ENCODE peak calls at places on chromosomes 16 and 17, in eight cellular contexts. E is tibial artery, W is left lung, Z is fibroblast of lung, X is WTC11, I is AG10803, R is upper lobe of right lung, L is mesothelial cell of epicardium. H is an unnamed sample.

GRCh38 chr17:77645441-77646430 is 312.8 kb upstream of the TNRC6C start:
- DNase-seq in E (no peak), W (no peak), Z (peak; percentile 15), X (no peak), I (peak; percentile 44), R (peak; percentile 13), L (no peak), H (peak; percentile 28)

GRCh38 chr16:911604-912321 is 59.0 kb downstream of the LMF1 start:
- DNase-seq in E (no peak), W (peak; percentile 66), Z (no peak), X (no peak), I (no peak), R (no peak), L (no peak), H (no peak)

GRCh38 chr16:48003226-48003907 is 152.4 kb downstream of the ABCC12 start:
- DNase-seq in E (no peak), W (no peak), Z (no peak), X (no peak), I (peak; percentile 52), R (no peak), L (no peak), H (no peak)

GRCh38 chr17:48832491-48832890 is 1.7 kb downstream of the CALCOCO2 start:
- DNase-seq in E (no peak), W (no peak), Z (no peak), X (no peak), I (no peak), R (no peak), L (no peak), H (no peak)

GRCh38 chr16:1708768-1709180 is 2.8 kb downstream of the MAPK8IP3 start:
- DNase-seq in E (no peak), W (no peak), Z (peak; percentile 48), X (no peak), I (no peak), R (no peak), L (no peak), H (no peak)

GRCh38 chr17:14593956-14594355 is 293.1 kb downstream of the HS3ST3B1 start:
- DNase-seq in E (no peak), W (no peak), Z (no peak), X (no peak), I (no peak), R (no peak), L (no peak), H (no peak)

GRCh38 chr17:8122923-8123694 is 797 bp downstream of the HES7 start:
- DNase-seq in E (no peak), W (peak; percentile 80), Z (peak; percentile 39), X (peak; percentile 35), I (peak; percentile 31), R (no peak), L (no peak), H (no peak)

GRCh38 chr17:27494192-27495091 is 38.2 kb downstream of the KSR1 start:
- DNase-seq in E (peak; percentile 96), W (peak; percentile 83), Z (peak; percentile 74), X (no peak), I (peak; percentile 83), R (peak; percentile 82), L (no peak), H (no peak)

GRCh38 chr17:32926183-32926582 is 1.8 kb upstream of the TMEM98 start:
- DNase-seq in E (no peak), W (no peak), Z (no peak), X (no peak), I (no peak), R (no peak), L (no peak), H (no peak)

GRCh38 chr16:85420501-85421337 is 192.4 kb upstream of the GSE1 start:
- DNase-seq in E (no peak), W (peak; percentile 96), Z (peak; percentile 38), X (peak; percentile 73), I (peak; percentile 25), R (peak; percentile 88), L (peak; percentile 72), H (peak; percentile 85)

GRCh38 chr16:89193576-89194293 is 6.6 kb downstream of the SLC22A31 start:
- DNase-seq in E (no peak), W (peak; percentile 80), Z (no peak), X (no peak), I (no peak), R (peak; percentile 76), L (peak; percentile 39), H (no peak)

GRCh38 chr17:20127660-20128413 is 118.7 kb downstream of the SPECC1 start:
- DNase-seq in E (no peak), W (no peak), Z (peak; percentile 93), X (no peak), I (peak; percentile 38), R (no peak), L (no peak), H (no peak)

GRCh38 chr17:38637951-38638350 is 32.2 kb upstream of the SRCIN1 start:
- DNase-seq in E (no peak), W (no peak), Z (no peak), X (no peak), I (no peak), R (no peak), L (no peak), H (no peak)

GRCh38 chr17:58368860-58369213 is 16.8 kb upstream of the SUPT4H1 start:
- DNase-seq in E (no peak), W (no peak), Z (no peak), X (no peak), I (no peak), R (no peak), L (no peak), H (no peak)

GRCh38 chr16:78072275-78072674 is 27.2 kb upstream of the WWOX start:
- DNase-seq in E (no peak), W (no peak), Z (no peak), X (peak; percentile 21), I (no peak), R (no peak), L (no peak), H (no peak)

GRCh38 chr17:50903604-50904521 is 37.7 kb upstream of the TOB1 start:
- DNase-seq in E (no peak), W (no peak), Z (peak; percentile 86), X (no peak), I (peak; percentile 31), R (no peak), L (no peak), H (no peak)

GRCh38 chr17:6641374-6641818 is 536 bp downstream of the TXNDC17 start:
- DNase-seq in E (no peak), W (no peak), Z (no peak), X (no peak), I (no peak), R (no peak), L (no peak), H (no peak)

GRCh38 chr17:74442670-74443515 is 11.0 kb downstream of the GPRC5C start:
- DNase-seq in E (peak; percentile 95), W (peak; percentile 92), Z (peak; percentile 41), X (peak; percentile 66), I (peak; percentile 12), R (peak; percentile 91), L (no peak), H (no peak)

GRCh38 chr17:20613248-20613647 is 33.7 kb downstream of the CDRT15L2 start:
- DNase-seq in E (no peak), W (no peak), Z (no peak), X (no peak), I (no peak), R (peak; percentile 51), L (no peak), H (no peak)

GRCh38 chr17:39213852-39214251 is 11.9 kb downstream of the STAC2 start:
- DNase-seq in E (no peak), W (no peak), Z (no peak), X (no peak), I (no peak), R (peak; percentile 84), L (no peak), H (no peak)

GRCh38 chr16:18983565-18984424 is at the start of gene TMC7:
- DNase-seq in E (peak; percentile 78), W (peak; percentile 94), Z (peak; percentile 80), X (peak; percentile 95), I (peak; percentile 77), R (peak; percentile 94), L (peak; percentile 94), H (peak; percentile 98)

GRCh38 chr16:56115817-56116576 is 75.3 kb upstream of the GNAO1 start:
- DNase-seq in E (no peak), W (no peak), Z (no peak), X (no peak), I (peak; percentile 6), R (no peak), L (no peak), H (no peak)

GRCh38 chr16:29675811-29676643 is 3.0 kb upstream of the QPRT start:
- DNase-seq in E (no peak), W (no peak), Z (peak; percentile 31), X (no peak), I (peak; percentile 13), R (no peak), L (no peak), H (peak; percentile 23)
- TF ChIP-seq CTCF in E (no peak), W (no peak), Z (no peak), X (no peak), I (no peak), R (no peak), L (no peak), H (no peak)

GRCh38 chr17:81323411-81323868 is 28.3 kb upstream of the SLC38A10 start:
- DNase-seq in E (no peak), W (no peak), Z (no peak), X (no peak), I (peak; percentile 74), R (no peak), L (no peak), H (no peak)

GRCh38 chr17:81324177-81324905 is 29.2 kb upstream of the SLC38A10 start:
- DNase-seq in E (no peak), W (no peak), Z (no peak), X (no peak), I (no peak), R (no peak), L (no peak), H (no peak)

GRCh38 chr17:81323083-81323369 is 27.9 kb upstream of the SLC38A10 start:
- DNase-seq in E (no peak), W (no peak), Z (no peak), X (no peak), I (no peak), R (no peak), L (no peak), H (no peak)

GRCh38 chr17:81325057-81325973 is 30.2 kb upstream of the SLC38A10 start:
- DNase-seq in E (no peak), W (no peak), Z (no peak), X (no peak), I (no peak), R (no peak), L (no peak), H (no peak)

GRCh38 chr17:81322271-81323082 is 27.4 kb upstream of the SLC38A10 start:
- DNase-seq in E (no peak), W (peak; percentile 70), Z (no peak), X (peak; percentile 56), I (peak; percentile 17), R (no peak), L (no peak), H (no peak)
- TF ChIP-seq CTCF in E (no peak), W (no peak), Z (peak; percentile 8), X (no peak), I (peak; percentile 34), R (peak; percentile 19), L (no peak), H (no peak)

GRCh38 chr16:6428861-6429260 is 903.8 kb upstream of the RBFOX1 start:
- DNase-seq in E (no peak), W (no peak), Z (no peak), X (no peak), I (no peak), R (no peak), L (no peak), H (no peak)

GRCh38 chr16:6427621-6428020 is 905.0 kb upstream of the RBFOX1 start:
- DNase-seq in E (no peak), W (no peak), Z (no peak), X (no peak), I (no peak), R (no peak), L (no peak), H (no peak)
- TF ChIP-seq CTCF in E (no peak), W (no peak), Z (no peak), X (no peak), I (no peak), R (no peak), L (no peak), H (no peak)

GRCh38 chr16:50781043-50781442 is 39.2 kb downstream of the CYLD start:
- DNase-seq in E (no peak), W (no peak), Z (no peak), X (peak; percentile 31), I (no peak), R (no peak), L (no peak), H (no peak)
- TF ChIP-seq CTCF in E (no peak), W (no peak), Z (no peak), X (peak; percentile 29), I (no peak), R (no peak), L (no peak), H (no peak)